ENCODE peak calls at places on chromosomes 13 and 19, in ten cellular contexts. Y, Z, R, L, G, X, O, U, A and M are unnamed samples.

GRCh38 chr13:48400820-48401219 is 12.1 kb downstream of the LPAR6 start:
- DNase-seq in Y (peak; percentile 32), Z (no peak), R (no peak), L (no peak), G (no peak), X (no peak), O (no peak), U (no peak), A (no peak), M (no peak)

GRCh38 chr19:35908010-35908441 is at the start of gene TYROBP:
- DNase-seq in Y (no peak), Z (no peak), R (peak; percentile 32), L (no peak), G (no peak), X (peak; percentile 78), O (no peak), U (no peak), A (no peak), M (no peak)

GRCh38 chr13:20006206-20006605 is 47.7 kb downstream of the ZMYM2 start:
- DNase-seq in Y (no peak), Z (no peak), R (no peak), L (no peak), G (no peak), X (no peak), O (peak; percentile 16), U (no peak), A (no peak), M (no peak)

GRCh38 chr13:44396963-44397580 is 23.4 kb downstream of the SERP2 start:
- DNase-seq in Y (no peak), Z (peak; percentile 88), R (no peak), L (no peak), G (no peak), X (no peak), O (no peak), U (no peak), A (no peak), M (no peak)

GRCh38 chr19:19209372-19209771 is 2.4 kb upstream of the NCAN start:
- DNase-seq in Y (no peak), Z (no peak), R (no peak), L (no peak), G (no peak), X (no peak), O (no peak), U (no peak), A (no peak), M (no peak)

GRCh38 chr19:50368649-50369570 is 3.5 kb upstream of the NAPSA start:
- DNase-seq in Y (peak; percentile 66), Z (peak; percentile 88), R (peak; percentile 93), L (peak; percentile 89), G (peak; percentile 81), X (peak; percentile 87), O (peak; percentile 65), U (peak; percentile 94), A (peak; percentile 82), M (peak; percentile 78)

GRCh38 chr13:91181892-91182291 is 165.6 kb upstream of the MIR17HG start:
- DNase-seq in Y (no peak), Z (no peak), R (no peak), L (no peak), G (no peak), X (no peak), O (no peak), U (no peak), A (no peak), M (no peak)

GRCh38 chr13:52665325-52665724 is 12.7 kb downstream of the SUGT1 start:
- DNase-seq in Y (peak; percentile 7), Z (peak; percentile 23), R (no peak), L (no peak), G (peak; percentile 14), X (no peak), O (no peak), U (no peak), A (no peak), M (no peak)

GRCh38 chr19:1189419-1189818 is 15.4 kb upstream of the SBNO2 start:
- DNase-seq in Y (no peak), Z (peak; percentile 2), R (no peak), L (no peak), G (no peak), X (no peak), O (no peak), U (no peak), A (no peak), M (no peak)

GRCh38 chr13:114235697-114236096 is 1.0 kb downstream of the CDC16 start:
- DNase-seq in Y (no peak), Z (peak; percentile 31), R (peak; percentile 26), L (no peak), G (no peak), X (peak; percentile 16), O (no peak), U (no peak), A (no peak), M (no peak)

GRCh38 chr13:114237415-114238112 is 2.9 kb downstream of the CDC16 start:
- DNase-seq in Y (no peak), Z (no peak), R (no peak), L (no peak), G (no peak), X (no peak), O (no peak), U (no peak), A (no peak), M (no peak)

GRCh38 chr13:114236224-114236623 is 1.5 kb downstream of the CDC16 start:
- DNase-seq in Y (no peak), Z (no peak), R (no peak), L (no peak), G (no peak), X (no peak), O (no peak), U (no peak), A (no peak), M (no peak)

GRCh38 chr13:114234266-114234644 is 442 bp upstream of the CDC16 start:
- DNase-seq in Y (no peak), Z (no peak), R (no peak), L (no peak), G (no peak), X (no peak), O (no peak), U (no peak), A (no peak), M (no peak)

DNA sequence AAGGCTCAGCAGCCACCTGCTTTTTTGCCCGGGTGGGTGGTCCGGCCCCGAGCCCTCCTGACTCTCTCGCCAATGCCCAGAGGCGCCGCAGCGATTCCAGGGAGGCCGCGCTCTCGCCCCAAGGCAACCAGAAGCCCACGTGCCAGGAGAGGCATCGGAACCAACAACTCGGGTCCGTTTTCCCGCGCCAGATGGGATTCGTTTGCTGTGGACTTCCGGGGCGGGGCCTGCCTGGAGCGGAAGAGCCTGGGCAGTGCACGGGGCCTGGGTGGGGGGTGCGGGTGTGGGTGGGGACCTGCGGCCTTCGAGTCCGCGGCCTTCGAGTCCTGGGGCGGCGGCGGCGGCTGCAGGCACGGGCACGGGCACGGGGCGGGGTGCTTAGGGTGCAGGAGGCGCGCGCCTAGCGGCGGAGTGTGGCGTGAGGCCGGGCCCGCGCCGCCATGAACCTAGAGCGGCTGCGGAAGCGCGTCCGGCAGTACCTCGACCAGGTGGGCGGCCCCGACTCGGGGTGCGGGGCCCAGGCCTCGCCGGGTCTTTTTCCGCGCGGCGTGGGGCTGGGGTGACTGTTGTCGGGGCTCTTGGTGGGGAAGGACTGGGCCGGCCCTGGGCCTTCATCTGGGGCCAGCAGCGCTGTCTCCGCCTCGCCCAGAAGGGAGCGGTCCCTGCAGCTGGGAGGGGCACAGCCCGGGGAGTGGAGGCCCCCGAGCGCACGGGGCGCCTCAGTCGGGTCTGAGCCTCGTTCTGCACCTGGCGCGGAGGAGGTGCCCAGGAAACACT is at the start of gene CDC16:
- DNase-seq in Y (peak; percentile 75), Z (peak; percentile 91), R (peak; percentile 96), L (peak; percentile 74), G (peak; percentile 89), X (peak; percentile 97), O (peak; percentile 72), U (peak; percentile 97), A (peak; percentile 81), M (peak; percentile 79)
- TF ChIP-seq CTCF in Y (no peak), Z (peak; percentile 45), R (peak; percentile 18), L (no peak), G (no peak), X (no peak), O (no peak), U (no peak), A (peak; percentile 42), M (no peak)

GRCh38 chr19:33114302-33114701 is 17.6 kb upstream of the WDR88 start:
- DNase-seq in Y (no peak), Z (no peak), R (no peak), L (peak; percentile 59), G (no peak), X (no peak), O (no peak), U (no peak), A (no peak), M (no peak)

GRCh38 chr19:33108161-33108560 is 23.8 kb upstream of the WDR88 start:
- DNase-seq in Y (no peak), Z (no peak), R (no peak), L (no peak), G (no peak), X (no peak), O (no peak), U (no peak), A (no peak), M (no peak)

GRCh38 chr19:33110201-33110910 is 21.6 kb upstream of the WDR88 start:
- DNase-seq in Y (no peak), Z (no peak), R (no peak), L (no peak), G (no peak), X (no peak), O (peak; percentile 44), U (no peak), A (no peak), M (no peak)

GRCh38 chr19:33111587-33111986 is 20.3 kb upstream of the WDR88 start:
- DNase-seq in Y (no peak), Z (no peak), R (no peak), L (no peak), G (no peak), X (no peak), O (no peak), U (no peak), A (no peak), M (no peak)
- TF ChIP-seq CTCF in Y (no peak), Z (no peak), R (no peak), L (no peak), G (no peak), X (no peak), O (no peak), U (no peak), A (no peak), M (no peak)

DNA sequence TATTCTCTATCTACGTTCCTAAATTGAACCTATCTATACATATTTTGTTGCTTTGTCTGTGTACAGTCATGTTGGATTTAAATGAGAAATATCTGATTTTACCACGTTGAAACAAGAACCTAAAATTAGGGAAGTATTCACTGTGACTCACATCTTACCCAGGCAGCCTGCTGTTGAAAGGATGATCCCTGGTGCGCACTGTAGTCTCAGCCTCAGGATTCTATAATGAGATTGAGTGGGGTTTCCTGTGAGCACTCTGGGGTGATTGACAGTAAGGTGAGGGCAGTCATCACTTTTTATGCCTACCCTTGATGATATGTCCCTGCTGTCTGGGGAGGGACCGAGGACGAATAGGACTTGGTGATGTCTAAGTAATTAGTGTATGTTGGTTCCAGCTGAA is 35.4 kb downstream of the PCCA start:
- DNase-seq in Y (no peak), Z (no peak), R (no peak), L (no peak), G (no peak), X (no peak), O (no peak), U (no peak), A (no peak), M (no peak)
- TF ChIP-seq CTCF in Y (no peak), Z (no peak), R (no peak), L (no peak), G (no peak), X (no peak), O (no peak), U (no peak), A (no peak), M (no peak)

GRCh38 chr13:97125810-97126738 is 96.1 kb upstream of the MBNL2 start:
- DNase-seq in Y (no peak), Z (no peak), R (no peak), L (no peak), G (peak; percentile 56), X (no peak), O (no peak), U (no peak), A (no peak), M (no peak)
- TF ChIP-seq CTCF in Y (no peak), Z (no peak), R (no peak), L (no peak), G (no peak), X (no peak), O (no peak), U (no peak), A (no peak), M (no peak)